ENCODE peak calls at places on chromosomes 12 and 14, in eight cellular contexts. S is Calu3; G is right lobe of liver; J is left ventricle myocardium inferior; Q is CD8-positive, alpha-beta T cell; O is psoas muscle; H is choroid plexus epithelial cell; W is CD4-positive, alpha-beta T cell. U is an unnamed sample.

GRCh38 chr12:38118632-38119031 is 197.9 kb upstream of the ALG10B start:
- DNase-seq in S (no peak), G (no peak), J (no peak), Q (no peak), O (no peak), H (no peak), W (no peak), U (no peak)

GRCh38 chr14:60878121-60878520 is 102.8 kb downstream of the TRMT5 start:
- DNase-seq in S (no peak), G (no peak), J (no peak), Q (no peak), O (no peak), H (no peak), W (no peak), U (no peak)

GRCh38 chr14:100577321-100577985 is 9.8 kb downstream of the BEGAIN start:
- DNase-seq in S (no peak), G (peak), J (peak), Q (no peak), O (peak), H (no peak), W (no peak), U (no peak)

GRCh38 chr12:79681008-79681590 is 9.7 kb downstream of the PAWR start:
- DNase-seq in S (peak), G (no peak), J (no peak), Q (no peak), O (no peak), H (peak), W (no peak), U (no peak)

GRCh38 chr12:70400124-70400523 is 34.0 kb downstream of the KCNMB4 start:
- DNase-seq in S (no peak), G (no peak), J (no peak), Q (no peak), O (no peak), H (no peak), W (no peak), U (no peak)

GRCh38 chr14:35335388-35336092 is 43.4 kb downstream of the PSMA6 start:
- DNase-seq in S (peak), G (no peak), J (peak), Q (no peak), O (peak), H (no peak), W (no peak), U (no peak)

GRCh38 chr12:31023271-31023724 is 50.4 kb upstream of the DDX11 start:
- DNase-seq in S (no peak), G (no peak), J (no peak), Q (no peak), O (no peak), H (no peak), W (no peak), U (no peak)

GRCh38 chr12:54021432-54022013 is 6.7 kb upstream of the HOXC6 start:
- DNase-seq in S (peak), G (no peak), J (no peak), Q (no peak), O (peak), H (no peak), W (no peak), U (no peak)

GRCh38 chr12:80582431-80582830 is 125.0 kb upstream of the MYF6 start:
- DNase-seq in S (no peak), G (no peak), J (no peak), Q (no peak), O (no peak), H (no peak), W (no peak), U (no peak)

GRCh38 chr12:63151061-63151897 is at the start of gene AVPR1A:
- DNase-seq in S (peak), G (no peak), J (peak), Q (no peak), O (peak), H (peak), W (no peak), U (no peak)

GRCh38 chr14:29671034-29671433 is 256.6 kb downstream of the PRKD1 start:
- DNase-seq in S (no peak), G (no peak), J (no peak), Q (no peak), O (no peak), H (peak), W (no peak), U (no peak)

GRCh38 chr12:47754126-47754525 is 4.6 kb downstream of the RAPGEF3 start:
- DNase-seq in S (no peak), G (no peak), J (no peak), Q (no peak), O (no peak), H (no peak), W (no peak), U (no peak)

GRCh38 chr12:46553266-46553665 is 180.7 kb upstream of the SLC38A2 start:
- DNase-seq in S (no peak), G (no peak), J (no peak), Q (no peak), O (peak), H (peak), W (no peak), U (no peak)

GRCh38 chr12:66297923-66298322 is 4.4 kb upstream of the HELB start:
- DNase-seq in S (no peak), G (no peak), J (no peak), Q (no peak), O (no peak), H (no peak), W (no peak), U (no peak)

GRCh38 chr12:92505373-92506340 is 197.1 kb upstream of the PLEKHG7 start:
- DNase-seq in S (peak), G (peak), J (peak), Q (no peak), O (peak), H (peak), W (peak), U (no peak)

GRCh38 chr12:13222076-13222475 is 25.6 kb downstream of the EMP1 start:
- DNase-seq in S (peak), G (no peak), J (no peak), Q (no peak), O (peak), H (no peak), W (no peak), U (no peak)

GRCh38 chr12:115922952-115923564 is 354.4 kb downstream of the MED13L start:
- DNase-seq in S (no peak), G (no peak), J (no peak), Q (no peak), O (no peak), H (peak), W (no peak), U (no peak)

GRCh38 chr12:79927772-79928474 is 7.0 kb downstream of the PPP1R12A start:
- DNase-seq in S (no peak), G (no peak), J (no peak), Q (peak), O (no peak), H (peak), W (peak), U (peak)

GRCh38 chr14:99595034-99595433 is 9.0 kb downstream of the CCDC85C start:
- DNase-seq in S (no peak), G (no peak), J (no peak), Q (no peak), O (no peak), H (no peak), W (no peak), U (no peak)

GRCh38 chr12:50404307-50404706 is 3.6 kb downstream of the LARP4 start:
- DNase-seq in S (no peak), G (no peak), J (no peak), Q (no peak), O (no peak), H (no peak), W (no peak), U (no peak)

GRCh38 chr12:54286042-54286931 is 5.8 kb downstream of the HNRNPA1 start:
- DNase-seq in S (no peak), G (no peak), J (no peak), Q (no peak), O (no peak), H (no peak), W (no peak), U (no peak)

GRCh38 chr14:31927348-31927826 is 149.7 kb upstream of the ARHGAP5 start:
- DNase-seq in S (peak), G (no peak), J (peak), Q (no peak), O (no peak), H (peak), W (no peak), U (no peak)

GRCh38 chr12:52231305-52232232 is 1.5 kb upstream of the KRT7 start:
- DNase-seq in S (peak), G (no peak), J (no peak), Q (no peak), O (no peak), H (no peak), W (no peak), U (no peak)

GRCh38 chr12:105468464-105468863 is 138.0 kb downstream of the C12orf75 start:
- DNase-seq in S (no peak), G (no peak), J (no peak), Q (no peak), O (no peak), H (no peak), W (no peak), U (no peak)

GRCh38 chr12:62021808-62022207 is 238.4 kb upstream of the USP15 start:
- DNase-seq in S (no peak), G (no peak), J (no peak), Q (no peak), O (no peak), H (no peak), W (no peak), U (no peak)

GRCh38 chr12:58803893-58804292 is 116.4 kb downstream of the LRIG3 start:
- DNase-seq in S (no peak), G (no peak), J (no peak), Q (no peak), O (no peak), H (peak), W (no peak), U (no peak)

GRCh38 chr12:68332726-68333630 is 816 bp upstream of the MDM1 start:
- DNase-seq in S (no peak), G (no peak), J (no peak), Q (no peak), O (no peak), H (no peak), W (no peak), U (no peak)

GRCh38 chr14:25049559-25050493 is at the start of gene STXBP6:
- DNase-seq in S (peak), G (peak), J (peak), Q (no peak), O (peak), H (peak), W (no peak), U (no peak)

GRCh38 chr14:102442241-102443211 is 67.0 kb downstream of the ANKRD9 start:
- DNase-seq in S (no peak), G (no peak), J (no peak), Q (no peak), O (no peak), H (no peak), W (no peak), U (no peak)

DNA sequence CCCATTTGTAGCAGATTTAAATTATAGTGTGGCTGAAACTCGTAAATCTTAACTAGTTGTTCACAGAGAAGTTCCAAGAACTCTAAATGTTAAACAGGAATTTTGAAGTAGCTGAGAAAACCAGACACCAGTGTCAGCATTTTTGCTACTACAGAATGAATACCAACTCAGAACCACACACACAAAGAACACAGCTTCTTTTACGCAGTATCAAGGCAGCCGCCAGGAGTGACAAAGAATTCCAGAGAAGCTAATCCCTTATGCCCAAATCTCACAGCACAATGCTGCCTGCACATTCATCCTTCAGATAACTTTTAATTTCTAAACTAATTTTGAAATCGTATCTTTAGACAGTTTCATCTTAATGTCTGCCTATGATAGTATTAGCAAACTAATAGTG is 37.4 kb downstream of the SLC6A15 start:
- DNase-seq in S (no peak), G (no peak), J (no peak), Q (no peak), O (no peak), H (peak), W (no peak), U (no peak)
- TF ChIP-seq CTCF in S (no peak), G (no peak), J (no peak), Q (no peak), O (no peak), H (no peak), W (no peak), U (no peak)

GRCh38 chr12:69388371-69388770 is 28.8 kb downstream of the YEATS4 start:
- DNase-seq in S (no peak), G (no peak), J (no peak), Q (no peak), O (no peak), H (peak), W (no peak), U (no peak)
- TF ChIP-seq CTCF in S (peak), G (peak), J (peak), Q (peak), O (peak), H (peak), W (no peak), U (no peak)

DNA sequence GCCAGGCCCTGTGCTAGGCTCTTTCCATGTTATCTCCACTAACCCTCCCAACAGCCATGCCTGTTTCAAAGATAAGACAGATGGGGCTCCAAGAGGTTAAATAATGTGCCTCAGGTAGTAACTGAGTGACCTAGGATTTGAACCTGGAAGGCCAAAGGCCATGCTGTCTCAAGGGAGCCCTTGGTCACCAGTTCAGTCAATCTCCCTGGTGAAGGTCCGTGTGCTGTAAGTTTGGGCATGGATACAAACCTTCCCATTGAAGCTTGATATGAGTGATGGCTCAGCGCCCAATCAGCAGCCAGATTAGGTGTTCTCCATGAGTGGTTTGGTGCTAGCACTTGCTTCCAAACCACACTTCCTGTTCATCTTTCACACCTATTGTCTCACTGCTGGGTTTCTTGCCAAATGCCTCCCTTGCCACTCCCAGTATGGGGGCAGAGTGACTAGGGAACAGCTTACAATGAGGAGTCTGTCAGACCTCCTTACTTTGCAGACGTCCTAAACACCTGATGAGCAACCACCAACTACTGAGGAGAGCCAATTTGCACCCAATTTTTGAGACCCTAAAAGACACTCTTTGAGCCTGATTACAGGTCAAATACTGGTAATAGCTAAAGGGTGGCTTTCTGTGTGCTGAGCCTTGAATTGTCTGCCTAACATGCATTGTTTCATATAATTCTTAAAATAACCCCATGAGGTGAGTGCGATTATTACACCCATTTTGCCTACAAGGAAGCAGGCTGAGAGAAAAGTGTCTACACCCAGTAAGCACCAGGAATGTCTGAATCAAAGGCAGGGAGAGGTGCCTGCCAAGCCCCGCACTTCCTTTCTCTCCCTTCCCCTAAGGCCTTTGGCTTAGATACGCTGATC is 48.5 kb upstream of the FOS start:
- DNase-seq in S (peak), G (no peak), J (peak), Q (peak), O (no peak), H (peak), W (peak), U (peak)
- TF ChIP-seq CTCF in S (peak), G (no peak), J (no peak), Q (peak), O (peak), H (peak), W (peak), U (peak)

DNA sequence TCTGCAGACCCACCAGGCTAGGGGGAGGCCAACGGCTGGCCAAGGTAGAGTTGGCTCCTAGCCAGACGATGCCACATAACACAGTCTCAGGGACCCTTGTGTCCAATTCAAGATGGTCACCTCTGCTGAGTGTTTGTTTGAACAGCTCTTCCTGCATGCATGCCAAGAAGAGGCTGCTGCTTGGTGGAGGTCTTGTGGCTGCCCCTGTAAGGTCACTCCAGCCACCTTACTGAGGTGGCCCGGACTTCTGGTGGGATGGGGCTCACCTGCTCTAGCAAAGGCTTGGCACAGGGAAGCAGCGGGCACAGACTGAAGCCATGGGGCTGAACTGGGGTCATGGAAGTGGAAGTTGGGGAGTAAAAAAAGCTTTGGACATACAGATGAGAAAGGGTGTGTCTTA is 210.3 kb downstream of the GLT1D1 start:
- DNase-seq in S (no peak), G (no peak), J (no peak), Q (no peak), O (no peak), H (no peak), W (no peak), U (no peak)
- TF ChIP-seq CTCF in S (no peak), G (no peak), J (no peak), Q (no peak), O (no peak), H (no peak), W (no peak), U (no peak)

GRCh38 chr12:25566550-25566949 is 13.5 kb upstream of the LMNTD1 start:
- DNase-seq in S (no peak), G (no peak), J (no peak), Q (no peak), O (no peak), H (no peak), W (no peak), U (no peak)
- TF ChIP-seq CTCF in S (no peak), G (no peak), J (no peak), Q (no peak), O (no peak), H (no peak), W (no peak), U (no peak)

DNA sequence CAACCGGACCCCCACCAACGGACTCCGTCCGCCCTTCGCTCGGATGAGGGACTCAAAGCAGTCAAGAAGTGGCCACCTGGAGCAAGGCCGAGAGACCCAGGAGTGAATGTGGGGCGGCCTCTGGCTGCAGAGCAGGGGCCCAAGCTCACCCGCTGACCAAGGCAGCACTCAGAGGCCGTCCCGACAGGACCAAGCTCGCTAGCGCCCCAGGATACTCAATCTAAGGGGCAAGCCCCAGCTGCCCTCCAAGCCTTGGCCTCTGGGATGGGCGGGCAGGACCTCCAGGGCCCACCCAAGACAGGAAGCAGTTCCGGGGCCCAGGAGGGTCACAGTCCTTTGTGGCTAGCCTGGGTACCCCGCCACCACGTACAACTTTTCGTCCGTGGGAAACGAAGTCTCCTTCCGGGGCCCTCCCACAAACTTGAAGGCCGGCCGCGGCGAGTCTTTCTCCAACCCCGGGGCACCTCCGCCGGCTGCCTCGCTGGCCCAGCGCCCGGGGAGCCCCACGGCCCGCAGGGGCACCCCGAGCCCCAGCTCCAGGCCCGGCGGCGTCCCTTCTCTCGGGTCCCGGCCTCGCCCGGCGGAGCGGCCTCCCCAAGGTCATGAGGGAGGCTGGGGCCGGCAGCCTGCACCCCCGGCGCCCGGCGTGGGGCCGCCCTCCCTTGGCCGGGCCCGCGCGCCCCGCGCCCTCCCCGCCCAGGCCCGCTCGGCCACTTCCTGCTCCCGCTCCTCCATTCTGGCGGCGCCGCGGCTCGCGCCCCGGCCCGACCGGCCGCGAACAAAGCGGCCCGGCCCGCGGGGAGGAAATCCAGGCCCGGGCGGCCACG is 694 bp downstream of the AKT1 start:
- DNase-seq in S (peak), G (no peak), J (no peak), Q (no peak), O (no peak), H (peak), W (no peak), U (peak)
- TF ChIP-seq CTCF in S (no peak), G (no peak), J (no peak), Q (no peak), O (no peak), H (no peak), W (no peak), U (no peak)

GRCh38 chr14:22039938-22040780 is 366.5 kb upstream of the OR4E1 start:
- DNase-seq in S (peak), G (no peak), J (no peak), Q (peak), O (peak), H (peak), W (peak), U (no peak)

GRCh38 chr14:22040781-22041125 is 367.1 kb upstream of the OR4E1 start:
- DNase-seq in S (no peak), G (no peak), J (no peak), Q (no peak), O (no peak), H (no peak), W (no peak), U (no peak)

GRCh38 chr14:22036541-22036940 is 362.9 kb upstream of the OR4E1 start:
- DNase-seq in S (no peak), G (no peak), J (no peak), Q (no peak), O (no peak), H (no peak), W (no peak), U (no peak)
- TF ChIP-seq CTCF in S (no peak), G (no peak), J (no peak), Q (no peak), O (no peak), H (no peak), W (no peak), U (no peak)